ENCODE peak calls at places on chromosomes 16 and 17, in seven cellular contexts. D is heart right ventricle; G is fibroblast of lung; I is dorsolateral prefrontal cortex; X is effector memory CD4-positive, alpha-beta T cell; T is lower lobe of right lung; W is tibial nerve. Z is an unnamed sample.

GRCh38 chr17:59372138-59372751 is 40.8 kb downstream of the YPEL2 start:
- DNase-seq in D (no peak), G (peak; percentile 84), I (no peak), X (no peak), T (no peak), W (peak; percentile 67), Z (no peak)

GRCh38 chr17:9283909-9284308 is 262.6 kb downstream of the NTN1 start:
- DNase-seq in D (no peak), G (no peak), I (no peak), X (no peak), T (no peak), W (no peak), Z (no peak)

GRCh38 chr17:58232707-58233156 is 5.7 kb upstream of the LPO start:
- DNase-seq in D (no peak), G (peak; percentile 92), I (no peak), X (no peak), T (peak; percentile 67), W (no peak), Z (no peak)

GRCh38 chr17:48612854-48613691 is 2.0 kb downstream of the HOXB8 start:
- DNase-seq in D (no peak), G (peak; percentile 19), I (no peak), X (peak; percentile 31), T (no peak), W (no peak), Z (no peak)

GRCh38 chr16:11131706-11132105 is 124.3 kb downstream of the SOCS1 start:
- DNase-seq in D (peak; percentile 50), G (no peak), I (no peak), X (no peak), T (no peak), W (no peak), Z (no peak)

GRCh38 chr17:17156107-17156506 is 50.0 kb downstream of the PLD6 start:
- DNase-seq in D (no peak), G (peak; percentile 88), I (no peak), X (no peak), T (no peak), W (no peak), Z (no peak)

GRCh38 chr17:32127156-32127897 is 15.0 kb upstream of the RHOT1 start:
- DNase-seq in D (peak; percentile 85), G (peak; percentile 71), I (peak; percentile 71), X (peak; percentile 62), T (peak; percentile 93), W (peak; percentile 77), Z (peak; percentile 80)

GRCh38 chr16:87160752-87161337 is 156.3 kb downstream of the C16orf95 start:
- DNase-seq in D (no peak), G (no peak), I (no peak), X (no peak), T (no peak), W (no peak), Z (no peak)

GRCh38 chr16:84884311-84885023 is 64.7 kb downstream of the CRISPLD2 start:
- DNase-seq in D (peak; percentile 44), G (no peak), I (no peak), X (no peak), T (no peak), W (no peak), Z (no peak)

GRCh38 chr17:47634870-47635269 is 14.8 kb upstream of the KPNB1 start:
- DNase-seq in D (no peak), G (no peak), I (no peak), X (no peak), T (no peak), W (no peak), Z (no peak)

GRCh38 chr16:16021988-16022682 is 72.7 kb downstream of the ABCC1 start:
- DNase-seq in D (peak; percentile 94), G (peak; percentile 96), I (peak; percentile 72), X (no peak), T (peak; percentile 91), W (peak; percentile 94), Z (no peak)

GRCh38 chr17:16507918-16508533 is 16.0 kb upstream of the LRRC75A start:
- DNase-seq in D (no peak), G (no peak), I (no peak), X (no peak), T (no peak), W (no peak), Z (no peak)

GRCh38 chr17:39628655-39629493 is 2.1 kb downstream of the PPP1R1B start:
- DNase-seq in D (no peak), G (no peak), I (no peak), X (no peak), T (peak; percentile 79), W (no peak), Z (no peak)

GRCh38 chr17:39627170-39627716 is 491 bp downstream of the PPP1R1B start:
- DNase-seq in D (no peak), G (no peak), I (no peak), X (no peak), T (no peak), W (no peak), Z (no peak)

GRCh38 chr17:39626671-39627169 is at the start of gene PPP1R1B:
- DNase-seq in D (no peak), G (no peak), I (no peak), X (no peak), T (no peak), W (no peak), Z (no peak)

GRCh38 chr17:39629494-39629880 is 2.7 kb downstream of the PPP1R1B start:
- DNase-seq in D (no peak), G (no peak), I (no peak), X (no peak), T (no peak), W (no peak), Z (no peak)

DNA sequence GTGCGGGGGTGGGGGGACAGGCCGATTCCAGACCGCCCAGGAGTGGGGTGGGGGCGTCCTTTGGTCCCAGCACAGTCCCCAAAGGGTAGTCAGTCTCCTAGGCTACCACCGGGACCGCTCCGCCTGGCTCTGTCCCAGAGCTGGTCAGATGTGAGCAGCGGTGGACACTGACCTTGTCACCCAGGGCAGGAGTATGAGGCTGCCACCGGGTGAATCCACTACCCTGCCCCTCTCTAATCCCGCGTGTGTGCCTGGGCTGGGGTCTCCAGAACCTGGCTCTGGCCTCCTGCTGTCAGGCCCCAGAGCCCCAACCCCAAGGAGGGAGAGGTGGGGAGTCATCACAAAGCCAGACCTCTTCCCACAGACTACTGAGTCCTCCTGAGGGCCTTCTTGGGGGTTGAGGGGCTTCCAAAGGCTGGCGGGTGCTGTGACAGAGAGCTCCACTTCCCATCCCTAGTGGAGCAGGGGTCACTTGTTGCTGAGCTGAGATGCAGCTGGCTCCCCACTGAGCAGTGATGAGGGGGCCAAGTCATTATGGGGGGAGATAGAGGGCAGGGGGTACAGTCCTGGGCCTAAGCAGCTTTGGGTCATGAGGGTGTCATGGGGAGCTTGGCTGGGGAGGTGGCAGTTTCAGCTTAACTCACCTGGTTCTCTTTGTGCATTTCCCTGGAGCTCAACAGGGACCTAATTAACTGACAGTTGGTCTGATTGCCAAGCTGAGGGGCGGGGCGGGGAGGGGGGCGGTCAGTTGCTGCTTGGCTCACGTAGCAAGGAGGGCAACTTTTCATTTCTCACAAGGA is 1.2 kb downstream of the PPP1R1B start:
- DNase-seq in D (no peak), G (no peak), I (no peak), X (no peak), T (no peak), W (no peak), Z (no peak)
- H3K27ac ChIP-seq in D (no peak overlapping the region), G (no peak overlapping the region), I (peak overlapping the region; percentile 83), X (no peak overlapping the region), T (peak overlapping the region; percentile 53), W (peak overlapping the region; percentile 66), Z (no peak overlapping the region)

GRCh38 chr17:5077781-5078105 is 524 bp upstream of the ZFP3 start:
- DNase-seq in D (no peak), G (no peak), I (no peak), X (no peak), T (no peak), W (no peak), Z (no peak)
- H3K27ac ChIP-seq in D (peak overlapping the region; percentile 83), G (no peak overlapping the region), I (peak overlapping the region; percentile 82), X (peak overlapping the region; percentile 59), T (peak overlapping the region; percentile 88), W (peak overlapping the region; percentile 80), Z (no peak overlapping the region)

DNA sequence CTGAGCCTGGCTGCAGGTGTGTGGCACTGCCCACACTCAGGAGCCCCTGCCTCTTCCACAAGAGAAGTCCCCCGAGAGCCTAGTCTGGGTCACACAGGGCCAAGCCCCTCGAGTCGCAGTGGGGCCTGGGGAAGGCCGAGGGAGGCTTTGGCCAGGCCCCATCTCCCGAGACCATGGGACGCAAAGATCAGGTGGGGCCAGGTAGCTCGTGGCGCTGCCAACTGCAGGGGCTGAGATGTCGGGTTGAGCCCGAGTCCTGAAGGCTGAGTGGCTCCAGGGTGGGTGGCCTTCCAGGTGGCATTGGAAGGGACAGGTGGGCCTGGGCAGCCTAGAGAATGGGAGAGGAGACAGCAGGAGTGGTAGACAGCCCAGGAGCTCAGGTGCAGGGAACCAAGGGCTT is 6.3 kb downstream of the TRAF7 start:
- DNase-seq in D (no peak), G (no peak), I (no peak), X (no peak), T (no peak), W (no peak), Z (no peak)
- H3K27ac ChIP-seq in D (no peak overlapping the region), G (peak overlapping the region; percentile 65), I (peak overlapping the region; percentile 8), X (no peak overlapping the region), T (no peak overlapping the region), W (peak overlapping the region; percentile 73), Z (no peak overlapping the region)

GRCh38 chr16:56421313-56421712 is 4.0 kb downstream of the AMFR start:
- DNase-seq in D (no peak), G (no peak), I (no peak), X (no peak), T (no peak), W (no peak), Z (no peak)
- H3K27ac ChIP-seq in D (no peak overlapping the region), G (no peak overlapping the region), I (no peak overlapping the region), X (no peak overlapping the region), T (no peak overlapping the region), W (no peak overlapping the region), Z (no peak overlapping the region)

GRCh38 chr17:50093807-50094206 is 1.3 kb upstream of the PDK2 start:
- DNase-seq in D (no peak), G (no peak), I (no peak), X (no peak), T (no peak), W (no peak), Z (no peak)
- H3K27ac ChIP-seq in D (no peak overlapping the region), G (no peak overlapping the region), I (peak overlapping the region; percentile 95), X (peak overlapping the region; percentile 85), T (no peak overlapping the region), W (peak overlapping the region; percentile 90), Z (no peak overlapping the region)

GRCh38 chr16:54431997-54432367 is 145.4 kb upstream of the IRX3 start:
- DNase-seq in D (no peak), G (no peak), I (no peak), X (no peak), T (no peak), W (no peak), Z (no peak)
- H3K27ac ChIP-seq in D (no peak overlapping the region), G (no peak overlapping the region), I (no peak overlapping the region), X (no peak overlapping the region), T (peak overlapping the region; percentile 31), W (no peak overlapping the region), Z (no peak overlapping the region)

Z was measured in CD8-positive, alpha-beta memory T cell.